ENCODE peak calls at places on chromosomes 5 and 9, in five cellular contexts. R is WERI-Rb-1, J is thoracic aorta, E is tibial artery, N is astrocyte of the cerebellum. H is an unnamed sample.

GRCh38 chr9:114304416-114305188 is 18.3 kb upstream of the ORM1 start:
- DNase-seq in R (peak), J (no peak), E (peak), N (no peak), H (no peak)

GRCh38 chr5:35672995-35673394 is 55.3 kb downstream of the SPEF2 start:
- DNase-seq in R (no peak), J (no peak), E (no peak), N (no peak), H (no peak)

GRCh38 chr5:1014346-1014745 is 5.7 kb downstream of the NKD2 start:
- DNase-seq in R (no peak), J (no peak), E (no peak), N (no peak), H (peak)

GRCh38 chr9:98335666-98336065 is 80.2 kb upstream of the TBC1D2 start:
- DNase-seq in R (no peak), J (no peak), E (no peak), N (no peak), H (no peak)

GRCh38 chr5:39017504-39017903 is 56.7 kb downstream of the RICTOR start:
- DNase-seq in R (no peak), J (no peak), E (no peak), N (no peak), H (no peak)

GRCh38 chr5:95237324-95237723 is 47.6 kb downstream of the MCTP1 start:
- DNase-seq in R (no peak), J (no peak), E (no peak), N (no peak), H (no peak)

GRCh38 chr9:127519301-127520166 is 68.2 kb downstream of the LRSAM1 start:
- DNase-seq in R (no peak), J (peak), E (peak), N (peak), H (no peak)

GRCh38 chr9:35423499-35423898 is 66.4 kb upstream of the RUSC2 start:
- DNase-seq in R (no peak), J (no peak), E (no peak), N (no peak), H (no peak)

GRCh38 chr9:1453636-1454035 is 403.5 kb downstream of the DMRT2 start:
- DNase-seq in R (no peak), J (no peak), E (no peak), N (no peak), H (no peak)

GRCh38 chr5:135183464-135183863 is 149.4 kb upstream of the PITX1 start:
- DNase-seq in R (no peak), J (no peak), E (no peak), N (no peak), H (no peak)

GRCh38 chr5:75964008-75964407 is 119.2 kb upstream of the SV2C start:
- DNase-seq in R (no peak), J (no peak), E (no peak), N (no peak), H (no peak)

GRCh38 chr5:38996123-38996522 is 78.1 kb downstream of the RICTOR start:
- DNase-seq in R (no peak), J (no peak), E (no peak), N (no peak), H (no peak)

GRCh38 chr5:53151713-53152458 is 42.3 kb upstream of the MOCS2 start:
- DNase-seq in R (no peak), J (peak), E (peak), N (peak), H (no peak)

GRCh38 chr5:73940747-73941146 is 314.8 kb downstream of the ARHGEF28 start:
- DNase-seq in R (no peak), J (no peak), E (no peak), N (no peak), H (no peak)

GRCh38 chr5:112146323-112146848 is 272.7 kb downstream of the EPB41L4A start:
- DNase-seq in R (no peak), J (no peak), E (peak), N (no peak), H (peak)

GRCh38 chr5:140349244-140349643 is 2.8 kb upstream of the HBEGF start:
- DNase-seq in R (no peak), J (no peak), E (no peak), N (no peak), H (no peak)

GRCh38 chr9:29078063-29078660 is 1504.9 kb upstream of the C9orf72 start:
- DNase-seq in R (no peak), J (no peak), E (no peak), N (peak), H (no peak)

GRCh38 chr5:80346055-80346454 is 26.3 kb downstream of the SPZ1 start:
- DNase-seq in R (peak), J (no peak), E (no peak), N (no peak), H (no peak)

GRCh38 chr5:151632524-151632923 is 41.4 kb upstream of the FAT2 start:
- DNase-seq in R (no peak), J (no peak), E (no peak), N (no peak), H (no peak)

GRCh38 chr9:13228431-13228830 is 51.1 kb downstream of the MPDZ start:
- DNase-seq in R (no peak), J (no peak), E (no peak), N (no peak), H (no peak)

GRCh38 chr9:128224877-128225276 is 21.7 kb downstream of the DNM1 start:
- DNase-seq in R (no peak), J (no peak), E (no peak), N (no peak), H (no peak)

GRCh38 chr9:110916361-110916760 is 121.9 kb downstream of the LPAR1 start:
- DNase-seq in R (no peak), J (no peak), E (no peak), N (no peak), H (no peak)

GRCh38 chr5:143248822-143249579 is 154.5 kb downstream of the NR3C1 start:
- DNase-seq in R (no peak), J (no peak), E (no peak), N (peak), H (no peak)

GRCh38 chr5:137022725-137023124 is 476.4 kb downstream of the SPOCK1 start:
- DNase-seq in R (no peak), J (no peak), E (no peak), N (no peak), H (no peak)

GRCh38 chr9:134272302-134273023 is 53.8 kb upstream of the RXRA start:
- DNase-seq in R (no peak), J (no peak), E (no peak), N (no peak), H (no peak)

GRCh38 chr5:8417316-8418048 is 548.5 kb downstream of the MTRR start:
- DNase-seq in R (no peak), J (no peak), E (no peak), N (no peak), H (no peak)

GRCh38 chr5:151880304-151880703 is 44.3 kb downstream of the GLRA1 start:
- DNase-seq in R (no peak), J (no peak), E (no peak), N (peak), H (no peak)

GRCh38 chr9:19201899-19202891 is 28.3 kb upstream of the DENND4C start:
- DNase-seq in R (no peak), J (no peak), E (no peak), N (no peak), H (no peak)

GRCh38 chr9:108057421-108058136 is 568.0 kb upstream of the KLF4 start:
- DNase-seq in R (no peak), J (no peak), E (no peak), N (peak), H (peak)
- TF ChIP-seq CTCF in R (no peak), J (no peak), E (no peak), N (no peak), H (no peak)

DNA sequence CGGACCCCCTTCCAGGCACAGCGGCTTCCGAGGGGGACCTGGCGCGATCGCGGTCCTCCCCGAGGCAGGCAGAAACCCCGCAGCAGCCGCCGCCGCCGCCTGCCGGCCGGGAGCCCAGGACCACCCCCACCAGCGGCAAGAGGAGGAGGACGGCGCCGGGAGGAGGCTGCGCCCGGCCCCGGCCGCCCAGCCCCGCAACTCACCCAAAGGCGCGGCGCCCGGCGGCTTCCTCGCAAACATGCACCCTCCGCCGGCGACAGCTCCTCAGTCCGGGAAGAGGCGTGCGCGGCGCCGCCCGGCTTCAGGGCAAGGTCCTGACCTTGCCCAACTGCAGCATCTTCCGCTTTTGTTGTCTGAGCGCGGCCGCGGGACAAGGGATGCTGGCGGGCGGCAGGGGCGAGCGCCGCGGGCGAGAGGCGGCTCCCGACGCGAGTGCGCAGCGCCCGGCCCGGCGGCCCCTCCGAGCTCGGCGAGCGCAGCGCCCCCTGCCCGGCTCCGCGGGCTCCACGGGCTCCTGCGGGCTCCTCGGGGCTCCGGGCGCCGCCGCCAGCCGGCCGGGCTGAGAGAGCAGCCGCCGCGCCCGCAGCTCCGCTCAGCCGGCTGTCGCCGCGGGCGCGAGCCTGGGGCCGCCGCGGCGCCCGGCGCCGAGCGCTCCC is 504 bp downstream of the CTNND2 start:
- DNase-seq in R (peak), J (no peak), E (no peak), N (peak), H (no peak)
- H3K4me3 ChIP-seq in R (peak), J (peak), E (no peak), N (peak), H (peak)

DNA sequence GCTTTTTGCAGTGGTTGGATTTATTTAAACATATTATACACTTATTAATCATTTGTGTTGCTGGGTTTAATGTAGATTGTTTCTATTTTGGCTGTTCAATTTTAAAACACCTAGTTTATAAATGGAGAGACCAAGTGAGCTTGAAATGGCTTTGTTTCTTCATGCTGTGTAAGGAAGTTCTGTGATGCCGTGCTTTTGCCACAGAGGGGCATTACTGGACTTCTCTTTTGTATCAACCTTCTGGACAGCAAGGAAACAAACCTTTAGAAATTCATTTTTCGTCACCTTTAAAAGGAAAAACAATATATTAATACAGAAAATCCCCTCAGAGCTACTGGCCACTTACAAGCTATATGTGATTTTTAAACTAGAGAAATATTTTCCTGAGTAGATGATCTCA is 81.9 kb downstream of the DMRTA1 start:
- DNase-seq in R (peak), J (no peak), E (no peak), N (peak), H (no peak)
- TF ChIP-seq CTCF in R (peak), J (no peak), E (no peak), N (peak), H (no peak)

GRCh38 chr9:131396626-131397025 is 2.7 kb downstream of the PRRC2B start:
- DNase-seq in R (no peak), J (no peak), E (no peak), N (no peak), H (no peak)

GRCh38 chr9:131397100-131397790 is 3.4 kb downstream of the PRRC2B start:
- DNase-seq in R (no peak), J (no peak), E (no peak), N (no peak), H (no peak)

GRCh38 chr9:131399972-131400371 is 6.1 kb downstream of the PRRC2B start:
- DNase-seq in R (no peak), J (no peak), E (no peak), N (no peak), H (no peak)

GRCh38 chr9:131395745-131396479 is 2.0 kb downstream of the PRRC2B start:
- DNase-seq in R (no peak), J (no peak), E (no peak), N (no peak), H (no peak)

DNA sequence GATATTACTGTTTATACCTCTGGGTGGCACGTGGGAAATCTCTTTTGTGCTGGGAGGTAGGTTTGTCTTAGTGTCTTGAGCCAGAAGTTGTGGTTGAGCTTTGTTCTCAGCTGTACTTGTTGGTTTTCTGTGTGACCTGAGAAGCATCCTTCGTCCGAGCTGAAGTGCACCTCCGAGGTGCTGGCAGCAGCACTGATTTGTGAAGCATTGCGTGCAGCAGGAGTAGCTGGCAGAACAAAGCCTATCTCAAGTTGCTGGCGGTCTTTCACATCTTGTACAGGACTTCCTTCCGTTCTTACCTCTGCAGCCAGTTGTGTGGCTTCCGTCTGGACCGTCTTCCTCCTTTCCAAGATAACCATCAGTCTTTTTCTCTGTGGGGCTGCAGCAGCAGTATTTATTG is 4.3 kb downstream of the PRRC2B start:
- DNase-seq in R (no peak), J (no peak), E (no peak), N (no peak), H (no peak)
- H3K4me3 ChIP-seq in R (no peak), J (peak), E (no peak), N (peak), H (no peak)

DNA sequence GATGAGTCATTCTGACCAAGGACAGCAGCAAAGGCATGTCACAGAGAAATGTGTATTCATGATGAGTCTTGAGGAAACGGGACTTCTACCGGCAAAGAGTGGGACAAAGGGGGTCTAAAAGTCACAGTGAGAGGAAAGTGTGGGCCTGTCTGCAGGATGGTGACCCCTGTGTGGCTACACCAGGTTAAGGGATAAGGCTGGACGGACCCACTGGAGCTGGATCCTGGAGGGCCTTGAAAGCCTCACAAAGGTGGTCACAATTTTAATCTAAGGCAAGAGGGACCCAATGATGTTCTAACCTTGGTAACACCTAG is 176.5 kb downstream of the CDK5RAP2 start:
- DNase-seq in R (no peak), J (no peak), E (no peak), N (no peak), H (peak)
- TF ChIP-seq CTCF in R (no peak), J (no peak), E (no peak), N (no peak), H (no peak)

GRCh38 chr9:105245720-105246161 is 1.3 kb downstream of the SLC44A1 start:
- DNase-seq in R (no peak), J (no peak), E (no peak), N (no peak), H (no peak)

GRCh38 chr9:105251733-105252404 is 7.4 kb downstream of the SLC44A1 start:
- DNase-seq in R (no peak), J (no peak), E (no peak), N (no peak), H (no peak)

GRCh38 chr9:105246656-105247162 is 2.3 kb downstream of the SLC44A1 start:
- DNase-seq in R (no peak), J (no peak), E (no peak), N (no peak), H (no peak)

GRCh38 chr9:105251133-105251532 is 6.7 kb downstream of the SLC44A1 start:
- DNase-seq in R (no peak), J (no peak), E (no peak), N (no peak), H (no peak)

DNA sequence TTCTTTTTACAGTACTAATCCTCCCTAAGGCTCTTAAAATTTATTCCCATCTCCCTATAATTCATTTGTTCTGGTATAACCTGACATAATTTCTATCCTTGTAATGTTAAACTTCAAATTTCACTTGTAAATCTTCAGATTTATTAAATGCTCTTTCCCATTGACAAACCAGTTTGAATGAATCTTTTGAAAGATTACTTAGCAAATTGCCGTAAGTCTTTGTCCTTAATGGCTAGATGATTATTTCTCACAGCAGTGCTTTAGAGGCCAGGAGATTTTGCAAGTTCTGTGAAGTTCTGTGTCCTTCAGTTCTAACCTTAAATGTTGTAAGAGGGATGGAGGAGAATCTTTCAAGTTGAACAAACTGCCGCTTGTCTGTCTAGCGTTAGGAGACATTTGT is 4.2 kb downstream of the SLC44A1 start:
- DNase-seq in R (no peak), J (no peak), E (no peak), N (no peak), H (no peak)
- H3K4me3 ChIP-seq in R (peak), J (no peak), E (no peak), N (no peak), H (no peak)

H was measured in sigmoid colon.